ENCODE peak calls at places on chromosome 2, in ten cellular contexts. P is nephron progenitor cell; S is cardiac fibroblast; V is CD4-positive, alpha-beta T cell; N is choroid plexus epithelial cell; J is chondrocyte; Q is foreskin fibroblast; O is heart right ventricle; C is PC-3; X is type B pancreatic cell. B is an unnamed sample.

GRCh38 chr2:166494140-166494544 is at the start of gene SCN7A:
- DNase-seq in P (peak), S (peak), V (no peak), N (peak), J (peak), Q (peak), O (peak), C (peak), X (peak), B (no peak)

GRCh38 chr2:216109962-216110614 is 940 bp downstream of the XRCC5 start:
- DNase-seq in P (no peak), S (peak), V (no peak), N (peak), J (no peak), Q (no peak), O (no peak), C (peak), X (no peak), B (no peak)

GRCh38 chr2:215619022-215619958 is 183.4 kb upstream of the FN1 start:
- DNase-seq in P (peak), S (peak), V (no peak), N (peak), J (no peak), Q (no peak), O (no peak), C (peak), X (no peak), B (no peak)

GRCh38 chr2:6068441-6068935 is 376.3 kb downstream of the SOX11 start:
- DNase-seq in P (no peak), S (no peak), V (no peak), N (no peak), J (no peak), Q (no peak), O (no peak), C (no peak), X (no peak), B (no peak)

GRCh38 chr2:118310016-118310877 is 222.0 kb downstream of the INSIG2 start:
- DNase-seq in P (peak), S (peak), V (peak), N (peak), J (no peak), Q (peak), O (no peak), C (no peak), X (no peak), B (no peak)

GRCh38 chr2:39000552-39000951 is 110.9 kb downstream of the ARHGEF33 start:
- DNase-seq in P (no peak), S (peak), V (no peak), N (no peak), J (no peak), Q (no peak), O (no peak), C (no peak), X (no peak), B (no peak)

GRCh38 chr2:20647764-20648164 is 3.1 kb downstream of the HS1BP3 start:
- DNase-seq in P (no peak), S (no peak), V (no peak), N (no peak), J (peak), Q (no peak), O (no peak), C (no peak), X (no peak), B (no peak)

GRCh38 chr2:189249901-189250300 is 70.3 kb upstream of the COL5A2 start:
- DNase-seq in P (no peak), S (peak), V (no peak), N (peak), J (no peak), Q (no peak), O (no peak), C (no peak), X (no peak), B (no peak)

GRCh38 chr2:44137872-44138551 is 30.7 kb upstream of the PPM1B start:
- DNase-seq in P (no peak), S (no peak), V (no peak), N (no peak), J (no peak), Q (no peak), O (no peak), C (no peak), X (no peak), B (no peak)

GRCh38 chr2:218927876-218928275 is 31.6 kb upstream of the CDK5R2 start:
- DNase-seq in P (no peak), S (no peak), V (no peak), N (no peak), J (no peak), Q (no peak), O (no peak), C (no peak), X (no peak), B (no peak)

GRCh38 chr2:208406474-208407451 is at the start of gene PTH2R:
- DNase-seq in P (peak), S (peak), V (no peak), N (peak), J (peak), Q (no peak), O (no peak), C (no peak), X (no peak), B (peak)

GRCh38 chr2:168254158-168254935 is 7.0 kb upstream of the STK39 start:
- DNase-seq in P (no peak), S (no peak), V (no peak), N (peak), J (no peak), Q (peak), O (no peak), C (peak), X (no peak), B (no peak)

GRCh38 chr2:40095003-40095402 is 315.9 kb upstream of the THUMPD2 start:
- DNase-seq in P (no peak), S (peak), V (no peak), N (peak), J (no peak), Q (peak), O (no peak), C (peak), X (no peak), B (no peak)

GRCh38 chr2:154704991-154705390 is 6.5 kb downstream of the KCNJ3 start:
- DNase-seq in P (no peak), S (no peak), V (no peak), N (no peak), J (no peak), Q (no peak), O (no peak), C (no peak), X (no peak), B (no peak)

GRCh38 chr2:189613077-189613636 is 32.6 kb upstream of the SLC40A1 start:
- DNase-seq in P (no peak), S (peak), V (no peak), N (peak), J (no peak), Q (peak), O (peak), C (no peak), X (no peak), B (no peak)

GRCh38 chr2:171412571-171412970 is 21.2 kb downstream of the METTL8 start:
- DNase-seq in P (no peak), S (peak), V (no peak), N (peak), J (no peak), Q (no peak), O (no peak), C (no peak), X (no peak), B (no peak)

GRCh38 chr2:38835015-38835601 is 40.6 kb downstream of the DHX57 start:
- DNase-seq in P (no peak), S (peak), V (no peak), N (peak), J (no peak), Q (no peak), O (no peak), C (peak), X (no peak), B (no peak)

GRCh38 chr2:217714268-217714643 is 288.5 kb downstream of the TNS1 start:
- DNase-seq in P (peak), S (peak), V (no peak), N (peak), J (no peak), Q (no peak), O (peak), C (peak), X (no peak), B (no peak)

GRCh38 chr2:234587341-234588053 is 90.6 kb upstream of the ARL4C start:
- DNase-seq in P (no peak), S (no peak), V (no peak), N (no peak), J (no peak), Q (peak), O (no peak), C (no peak), X (no peak), B (no peak)

GRCh38 chr2:102001767-102002142 is 10.0 kb downstream of the IL1R2 start:
- DNase-seq in P (no peak), S (no peak), V (no peak), N (no peak), J (no peak), Q (no peak), O (no peak), C (peak), X (no peak), B (no peak)

DNA sequence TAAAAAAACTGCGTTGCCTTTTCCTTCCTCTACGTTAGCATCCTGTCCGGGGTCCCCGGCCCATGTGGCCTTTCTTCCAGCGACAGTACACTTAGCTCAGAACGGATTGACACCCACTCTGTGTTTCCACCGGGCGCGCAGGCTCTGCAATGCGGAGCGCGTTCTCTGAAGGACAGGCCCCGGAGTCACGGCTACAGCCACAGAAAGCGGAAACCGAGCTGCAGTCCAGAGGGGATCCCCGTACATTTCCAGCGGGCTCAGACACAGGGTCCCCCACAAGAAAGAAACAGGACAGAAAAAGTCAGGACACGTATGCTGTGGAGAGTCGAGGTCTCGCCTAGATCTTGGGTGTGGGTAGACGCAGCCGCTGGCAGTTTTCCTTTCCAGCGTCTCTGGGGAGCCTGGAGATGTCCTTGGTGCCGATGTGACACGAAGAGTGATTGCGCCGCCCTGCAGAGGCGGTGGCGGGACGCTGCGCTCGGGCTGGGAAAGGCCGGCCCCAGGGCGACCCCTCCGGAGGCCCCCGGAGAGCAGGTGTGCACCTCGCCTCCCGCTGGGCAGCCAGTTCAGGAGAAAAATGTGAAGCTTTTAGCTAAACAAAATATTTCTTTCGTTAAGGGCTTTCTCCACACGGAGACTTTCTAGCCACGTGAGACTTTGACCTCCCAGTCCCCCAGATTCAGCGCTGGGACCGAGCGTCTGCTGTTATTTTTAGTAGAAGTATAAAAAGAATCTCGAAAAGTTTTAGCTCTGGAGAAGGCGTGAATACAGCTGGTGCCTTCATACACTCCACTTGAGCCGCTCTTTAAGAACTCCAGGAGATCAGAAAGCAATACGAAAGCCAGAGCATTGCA is 1.3 kb upstream of the ACKR3 start:
- DNase-seq in P (peak), S (peak), V (peak), N (peak), J (peak), Q (no peak), O (peak), C (no peak), X (no peak), B (peak)
- TF ChIP-seq CTCF in P (no peak), S (no peak), V (no peak), N (no peak), J (peak), Q (no peak), O (peak), C (no peak), X (peak), B (peak)

DNA sequence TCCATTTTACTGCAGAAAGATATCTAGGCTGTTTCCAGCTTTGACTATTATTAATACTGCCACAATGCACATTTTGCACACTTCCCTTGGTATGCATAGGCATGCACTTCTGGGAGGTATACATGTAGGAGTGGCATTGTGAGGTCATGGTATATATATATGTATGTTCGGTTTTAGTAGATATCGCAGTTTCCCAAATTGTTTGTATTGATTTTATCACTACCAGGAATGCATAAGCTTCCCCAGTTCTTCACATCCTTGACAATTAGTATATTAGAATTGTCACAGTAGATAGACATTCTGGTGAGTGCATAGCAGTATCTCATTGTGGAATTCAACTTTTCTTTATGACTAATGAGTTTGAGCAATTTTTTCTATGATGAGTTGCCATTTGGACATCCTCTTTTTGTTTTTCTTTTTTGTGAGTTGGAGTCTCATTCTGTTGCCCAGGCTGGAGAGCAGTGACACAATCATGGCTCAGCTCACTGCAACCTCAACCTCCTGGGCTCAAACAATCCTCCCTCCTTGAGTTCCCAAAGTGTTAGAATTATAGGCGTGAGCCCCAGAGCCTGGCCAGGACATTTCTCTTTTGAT is 4.2 kb upstream of the GRB14 start:
- DNase-seq in P (no peak), S (peak), V (no peak), N (peak), J (no peak), Q (peak), O (no peak), C (peak), X (no peak), B (no peak)
- TF ChIP-seq CTCF in P (no peak), S (no peak), V (no peak), N (no peak), J (no peak), Q (no peak), O (no peak), C (no peak), X (no peak), B (no peak)

GRCh38 chr2:241568738-241569137 is 10.2 kb downstream of the BOK start:
- DNase-seq in P (no peak), S (no peak), V (no peak), N (no peak), J (peak), Q (no peak), O (no peak), C (no peak), X (no peak), B (no peak)

GRCh38 chr2:241570961-241571581 is 12.5 kb downstream of the BOK start:
- DNase-seq in P (no peak), S (no peak), V (no peak), N (no peak), J (peak), Q (no peak), O (no peak), C (no peak), X (no peak), B (no peak)

GRCh38 chr2:241571821-241572620 is 13.5 kb downstream of the BOK start:
- DNase-seq in P (no peak), S (no peak), V (no peak), N (no peak), J (peak), Q (no peak), O (no peak), C (no peak), X (no peak), B (no peak)

GRCh38 chr2:241567776-241568175 is 9.2 kb downstream of the BOK start:
- DNase-seq in P (no peak), S (no peak), V (no peak), N (no peak), J (peak), Q (no peak), O (no peak), C (no peak), X (no peak), B (no peak)

GRCh38 chr2:241569831-241570281 is 11.3 kb downstream of the BOK start:
- DNase-seq in P (no peak), S (no peak), V (no peak), N (no peak), J (peak), Q (no peak), O (no peak), C (no peak), X (no peak), B (no peak)
- TF ChIP-seq CTCF in P (no peak), S (no peak), V (no peak), N (no peak), J (no peak), Q (no peak), O (no peak), C (no peak), X (no peak), B (no peak)

DNA sequence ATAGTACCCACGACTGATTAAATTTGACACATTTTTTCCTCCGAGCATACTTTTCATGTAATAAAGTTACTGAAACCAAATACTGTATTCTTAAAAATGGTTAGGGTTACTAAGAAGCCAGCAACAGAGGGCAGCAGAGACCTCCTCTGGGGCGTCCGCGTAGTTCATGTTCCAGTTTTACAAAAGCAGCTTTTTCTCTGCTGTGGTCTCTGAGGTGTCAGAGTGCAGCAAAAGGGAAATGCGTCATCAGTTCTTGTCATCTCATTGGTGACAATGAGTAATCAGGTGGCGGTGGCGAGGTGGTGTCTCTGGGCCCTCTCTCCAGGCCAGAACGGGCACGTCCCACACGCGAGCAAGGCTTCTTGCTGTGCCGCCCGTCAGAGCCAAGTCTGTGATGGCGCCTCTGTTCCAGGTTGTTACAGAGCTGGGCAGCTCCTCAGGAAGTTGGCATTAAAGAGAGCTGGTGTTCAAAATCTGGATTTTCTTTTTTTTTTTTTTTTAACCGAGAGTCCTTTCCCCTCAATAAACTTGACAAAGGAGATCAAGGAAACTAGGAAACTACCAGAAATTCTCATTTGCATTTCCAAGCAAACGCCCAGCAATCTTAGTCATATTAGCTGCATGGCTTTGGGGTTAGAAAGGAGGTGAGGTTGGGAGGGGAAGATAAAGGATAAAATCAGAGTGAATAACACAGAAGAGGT is 98.6 kb upstream of the BZW1 start:
- DNase-seq in P (peak), S (peak), V (peak), N (peak), J (peak), Q (peak), O (peak), C (peak), X (peak), B (peak)
- TF ChIP-seq CTCF in P (peak), S (peak), V (peak), N (peak), J (peak), Q (peak), O (peak), C (peak), X (peak), B (peak)

DNA sequence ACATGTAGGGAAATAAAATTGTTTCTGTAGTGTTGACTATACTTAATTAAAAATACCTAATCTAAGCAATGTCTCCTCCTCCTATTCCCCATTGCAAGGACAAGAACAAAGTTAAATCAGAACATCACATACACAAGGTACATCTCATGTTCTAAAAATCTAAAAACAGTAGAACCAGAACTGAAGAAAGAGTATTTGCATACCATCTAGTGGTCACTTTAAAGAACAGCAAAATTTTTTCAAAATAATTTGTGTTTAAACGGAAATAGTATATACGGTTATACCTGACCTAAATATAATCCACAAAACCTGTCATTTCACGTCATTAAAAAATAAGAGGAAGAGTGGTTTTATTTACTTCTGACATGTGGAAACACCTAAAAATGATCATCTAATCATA is 294.3 kb upstream of the KCNH7 start:
- DNase-seq in P (no peak), S (peak), V (no peak), N (peak), J (no peak), Q (no peak), O (no peak), C (peak), X (no peak), B (no peak)
- TF ChIP-seq CTCF in P (peak), S (peak), V (no peak), N (peak), J (peak), Q (peak), O (peak), C (peak), X (peak), B (peak)

DNA sequence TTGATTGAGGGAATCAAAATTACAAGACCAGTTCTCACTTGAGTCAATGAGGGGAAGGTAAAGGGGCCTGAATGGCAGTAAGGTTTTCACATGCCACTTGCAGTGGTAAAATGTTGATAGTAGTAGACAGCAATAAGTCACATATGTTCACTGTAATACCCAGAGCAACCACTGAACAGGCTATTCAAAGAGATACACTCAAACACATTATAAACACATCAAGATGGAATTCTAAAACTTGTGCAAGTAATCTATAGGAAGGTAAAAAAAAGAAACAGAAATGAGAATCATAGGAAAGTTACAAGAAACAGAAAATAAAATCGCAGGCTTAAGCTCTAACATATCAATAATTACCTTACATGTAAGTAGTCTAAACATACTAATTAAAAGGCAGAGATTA is 86.6 kb upstream of the AFF3 start:
- DNase-seq in P (no peak), S (no peak), V (no peak), N (no peak), J (no peak), Q (no peak), O (no peak), C (no peak), X (no peak), B (no peak)
- TF ChIP-seq CTCF in P (no peak), S (peak), V (no peak), N (no peak), J (peak), Q (no peak), O (no peak), C (peak), X (peak), B (peak)

GRCh38 chr2:105243961-105244360 is 2.4 kb downstream of the GPR45 start:
- DNase-seq in P (peak), S (no peak), V (no peak), N (no peak), J (no peak), Q (no peak), O (no peak), C (no peak), X (no peak), B (peak)
- TF ChIP-seq CTCF in P (peak), S (peak), V (no peak), N (peak), J (peak), Q (peak), O (peak), C (peak), X (peak), B (peak)